ENCODE peak calls at places on chromosomes 1 and 21, in eight cellular contexts. H, J, U, I, B, G, S and L are unnamed samples.

GRCh38 chr21:35831230-35831629 is 229.1 kb downstream of the SETD4 start:
- DNase-seq in H (no peak), J (no peak), U (no peak), I (no peak), B (no peak), G (no peak), S (no peak), L (no peak)

GRCh38 chr1:168288311-168289052 is 7.8 kb downstream of the TBX19 start:
- DNase-seq in H (no peak), J (no peak), U (no peak), I (no peak), B (no peak), G (no peak), S (no peak), L (peak)

GRCh38 chr1:8096105-8097011 is 70.2 kb upstream of the ERRFI1 start:
- DNase-seq in H (no peak), J (no peak), U (no peak), I (no peak), B (no peak), G (no peak), S (no peak), L (no peak)

GRCh38 chr1:145906954-145907755 is 2.7 kb downstream of the ITGA10 start:
- DNase-seq in H (no peak), J (no peak), U (no peak), I (no peak), B (no peak), G (no peak), S (no peak), L (no peak)

GRCh38 chr1:196538473-196538872 is 69.8 kb downstream of the KCNT2 start:
- DNase-seq in H (no peak), J (no peak), U (no peak), I (no peak), B (no peak), G (peak), S (no peak), L (no peak)

GRCh38 chr1:203794764-203795381 is 550 bp upstream of the ZBED6 start:
- DNase-seq in H (no peak), J (no peak), U (no peak), I (no peak), B (no peak), G (no peak), S (no peak), L (peak)

GRCh38 chr1:21255284-21255942 is 34.9 kb downstream of the ECE1 start:
- DNase-seq in H (peak), J (peak), U (peak), I (peak), B (no peak), G (peak), S (peak), L (peak)

GRCh38 chr1:20202166-20202565 is 15.8 kb upstream of the PLA2G2C start:
- DNase-seq in H (no peak), J (no peak), U (no peak), I (no peak), B (no peak), G (no peak), S (no peak), L (no peak)

GRCh38 chr1:8782001-8782620 is 35.3 kb downstream of the RERE start:
- DNase-seq in H (no peak), J (no peak), U (no peak), I (no peak), B (no peak), G (no peak), S (no peak), L (no peak)

GRCh38 chr1:109926662-109927300 is 16.1 kb downstream of the CSF1 start:
- DNase-seq in H (no peak), J (no peak), U (no peak), I (no peak), B (no peak), G (no peak), S (no peak), L (no peak)

GRCh38 chr21:32135401-32136363 is 143.2 kb downstream of the MIS18A start:
- DNase-seq in H (no peak), J (no peak), U (no peak), I (no peak), B (no peak), G (no peak), S (no peak), L (no peak)

GRCh38 chr1:6972390-6972789 is 187.1 kb downstream of the CAMTA1 start:
- DNase-seq in H (no peak), J (no peak), U (no peak), I (no peak), B (no peak), G (no peak), S (no peak), L (no peak)

GRCh38 chr1:152165291-152166077 is 6.5 kb upstream of the RPTN start:
- DNase-seq in H (no peak), J (no peak), U (no peak), I (no peak), B (no peak), G (no peak), S (no peak), L (no peak)

GRCh38 chr1:23441446-23442148 is 17.0 kb upstream of the TCEA3 start:
- DNase-seq in H (no peak), J (no peak), U (no peak), I (no peak), B (no peak), G (no peak), S (no peak), L (no peak)

GRCh38 chr1:36133484-36133883 is 8.5 kb upstream of the COL8A2 start:
- DNase-seq in H (no peak), J (no peak), U (no peak), I (no peak), B (no peak), G (no peak), S (no peak), L (no peak)

GRCh38 chr1:155086182-155086741 is 7.6 kb downstream of the EFNA3 start:
- DNase-seq in H (peak), J (peak), U (peak), I (peak), B (peak), G (peak), S (peak), L (peak)

GRCh38 chr1:90969241-90969640 is 52.6 kb downstream of the ZNF644 start:
- DNase-seq in H (no peak), J (no peak), U (no peak), I (no peak), B (no peak), G (no peak), S (no peak), L (no peak)

GRCh38 chr1:227390525-227390924 is 72.2 kb upstream of the CDC42BPA start:
- DNase-seq in H (no peak), J (no peak), U (no peak), I (no peak), B (no peak), G (no peak), S (no peak), L (no peak)

GRCh38 chr1:9687120-9687875 is 35.8 kb downstream of the PIK3CD start:
- DNase-seq in H (peak), J (peak), U (peak), I (peak), B (no peak), G (peak), S (peak), L (peak)

GRCh38 chr1:67540025-67540732 is 110.0 kb upstream of the SERBP1 start:
- DNase-seq in H (no peak), J (no peak), U (no peak), I (no peak), B (no peak), G (no peak), S (no peak), L (no peak)

GRCh38 chr1:217917277-217917887 is 286.2 kb downstream of the SPATA17 start:
- DNase-seq in H (no peak), J (no peak), U (no peak), I (no peak), B (no peak), G (no peak), S (no peak), L (no peak)

GRCh38 chr1:47183308-47184089 is 6.3 kb downstream of the PDZK1IP1 start:
- DNase-seq in H (no peak), J (no peak), U (no peak), I (no peak), B (no peak), G (no peak), S (no peak), L (no peak)